ENCODE peak calls at places on chromosomes 6 and 20, in five cellular contexts. G is AG04450, V is choroid plexus epithelial cell, Y is omental fat pad, I is Kasumi-1. D is an unnamed sample.

GRCh38 chr6:42761287-42762067 is 15.6 kb upstream of the TBCC start:
- DNase-seq in Y (no peak), I (no peak), V (no peak), G (no peak), D (no peak)

GRCh38 chr20:46084805-46085792 is 4.7 kb downstream of the NCOA5 start:
- DNase-seq in Y (no peak), G (no peak), V (peak), I (no peak), D (peak)

GRCh38 chr6:110703010-110703905 is 112.0 kb downstream of the CDK19 start:
- DNase-seq in I (no peak), V (no peak), G (no peak), Y (no peak), D (no peak)

GRCh38 chr20:38726849-38727601 is 2.7 kb downstream of the SLC32A1 start:
- DNase-seq in I (no peak), G (no peak), V (no peak), Y (no peak), D (no peak)

GRCh38 chr20:41617059-41617921 is 887 bp downstream of the CHD6 start:
- DNase-seq in G (no peak), V (peak), Y (no peak), I (peak), D (no peak)

GRCh38 chr6:159761135-159761872 is 541 bp upstream of the ACAT2 start:
- DNase-seq in I (no peak), Y (no peak), G (no peak), V (no peak), D (no peak)

GRCh38 chr6:159125977-159126376 is 43.2 kb upstream of the FNDC1 start:
- DNase-seq in V (no peak), G (no peak), Y (no peak), I (no peak), D (no peak)

GRCh38 chr6:43687437-43688347 is at the start of gene MRPS18A:
- DNase-seq in Y (peak), I (peak), V (peak), G (no peak), D (peak)

GRCh38 chr20:10987651-10988383 is 314.0 kb upstream of the JAG1 start:
- DNase-seq in Y (no peak), V (peak), G (no peak), I (no peak), D (no peak)

GRCh38 chr6:125512621-125513020 is 210.9 kb upstream of the HDDC2 start:
- DNase-seq in Y (no peak), G (no peak), I (peak), V (peak), D (no peak)

GRCh38 chr6:70390067-70390466 is 23.2 kb upstream of the FAM135A start:
- DNase-seq in G (no peak), V (no peak), Y (no peak), I (no peak), D (no peak)

GRCh38 chr6:36129889-36130671 is at the start of gene MAPK13:
- DNase-seq in I (no peak), V (peak), Y (no peak), G (no peak), D (no peak)

GRCh38 chr20:8254911-8255582 is 123.0 kb downstream of the PLCB1 start:
- DNase-seq in V (peak), I (no peak), G (peak), Y (no peak), D (no peak)

GRCh38 chr20:17524551-17524950 is 6.6 kb downstream of the BFSP1 start:
- DNase-seq in I (no peak), V (no peak), G (no peak), Y (no peak), D (no peak)

GRCh38 chr20:389220-389619 is 8.7 kb downstream of the TRIB3 start:
- DNase-seq in Y (no peak), V (no peak), I (no peak), G (no peak), D (no peak)